ENCODE peak calls at places on chromosome 6, in seven cellular contexts. Q, M, C, D, J, G and W are unnamed samples.

GRCh38 chr6:78324213-78324612 is 543.1 kb upstream of the IRAK1BP1 start:
- DNase-seq in Q (no peak), M (no peak), C (no peak), D (no peak), J (no peak), G (no peak), W (no peak)

GRCh38 chr6:108341312-108341711 is 46.5 kb downstream of the AFG1L start:
- DNase-seq in Q (no peak), M (no peak), C (no peak), D (no peak), J (no peak), G (no peak), W (no peak)

GRCh38 chr6:125809771-125810315 is 19.1 kb downstream of the NCOA7 start:
- DNase-seq in Q (no peak), M (no peak), C (no peak), D (no peak), J (no peak), G (no peak), W (no peak)

GRCh38 chr6:27066802-27067201 is 180.7 kb upstream of the PRSS16 start:
- DNase-seq in Q (no peak), M (no peak), C (no peak), D (no peak), J (no peak), G (no peak), W (no peak)

GRCh38 chr6:164505425-164505824 is 804.0 kb downstream of the C6orf118 start:
- DNase-seq in Q (no peak), M (no peak), C (no peak), D (no peak), J (no peak), G (no peak), W (no peak)

GRCh38 chr6:22306741-22307466 is 10.1 kb upstream of the PRL start:
- DNase-seq in Q (no peak), M (no peak), C (no peak), D (no peak), J (no peak), G (no peak), W (no peak)

GRCh38 chr6:4460595-4461475 is 315.4 kb upstream of the CDYL start:
- DNase-seq in Q (peak; percentile 77), M (peak; percentile 25), C (peak; percentile 89), D (no peak), J (peak; percentile 7), G (no peak), W (peak; percentile 16)

GRCh38 chr6:34242252-34243130 is 5.8 kb downstream of the HMGA1 start:
- DNase-seq in Q (no peak), M (no peak), C (peak; percentile 66), D (no peak), J (no peak), G (no peak), W (no peak)

GRCh38 chr6:140774080-140774505 is 1358.6 kb upstream of the GJE1 start:
- DNase-seq in Q (no peak), M (no peak), C (no peak), D (no peak), J (peak; percentile 29), G (peak; percentile 23), W (no peak)

GRCh38 chr6:105077592-105078463 is 102.0 kb downstream of the POPDC3 start:
- DNase-seq in Q (no peak), M (no peak), C (no peak), D (no peak), J (peak; percentile 39), G (peak; percentile 77), W (no peak)
- TF ChIP-seq CTCF in Q (peak; percentile 59), M (peak; percentile 13), C (no peak), D (peak; percentile 57), J (peak; percentile 63), G (peak; percentile 73), W (peak; percentile 37)

GRCh38 chr6:52994789-52995078 is 350 bp downstream of the GSTA4 start:
- DNase-seq in Q (peak; percentile 27), M (no peak), C (peak; percentile 91), D (no peak), J (no peak), G (peak; percentile 59), W (peak; percentile 61)
- TF ChIP-seq CTCF in Q (no peak), M (no peak), C (no peak), D (no peak), J (no peak), G (no peak), W (no peak)

DNA sequence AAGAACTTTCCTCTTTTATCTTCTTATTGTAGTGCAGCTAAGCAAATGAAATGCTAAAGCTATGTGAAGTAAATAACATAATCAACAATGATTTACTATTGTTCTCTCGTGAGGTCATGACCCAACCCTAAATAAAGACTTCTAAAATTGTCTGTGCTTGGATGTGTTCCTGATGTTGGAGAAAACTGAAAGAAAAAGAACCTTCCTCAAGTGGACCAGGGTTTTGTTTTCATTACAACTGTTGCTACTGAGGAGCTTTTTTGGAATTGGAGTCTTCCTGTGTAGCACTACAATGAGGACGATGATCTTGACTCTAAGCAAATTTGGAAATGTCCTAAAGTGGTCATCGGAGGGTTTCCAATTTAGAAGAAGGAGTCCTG is 59.7 kb upstream of the SUPT3H start:
- DNase-seq in Q (no peak), M (no peak), C (no peak), D (no peak), J (no peak), G (no peak), W (no peak)
- TF ChIP-seq CTCF in Q (no peak), M (no peak), C (no peak), D (no peak), J (no peak), G (no peak), W (no peak)

GRCh38 chr6:66561479-66561878 is 854.5 kb upstream of the EYS start:
- DNase-seq in Q (no peak), M (no peak), C (no peak), D (no peak), J (no peak), G (no peak), W (no peak)

GRCh38 chr6:66556936-66557335 is 849.9 kb upstream of the EYS start:
- DNase-seq in Q (no peak), M (no peak), C (no peak), D (no peak), J (no peak), G (peak; percentile 18), W (no peak)

GRCh38 chr6:66555082-66555481 is 848.1 kb upstream of the EYS start:
- DNase-seq in Q (no peak), M (no peak), C (no peak), D (no peak), J (no peak), G (no peak), W (no peak)

DNA sequence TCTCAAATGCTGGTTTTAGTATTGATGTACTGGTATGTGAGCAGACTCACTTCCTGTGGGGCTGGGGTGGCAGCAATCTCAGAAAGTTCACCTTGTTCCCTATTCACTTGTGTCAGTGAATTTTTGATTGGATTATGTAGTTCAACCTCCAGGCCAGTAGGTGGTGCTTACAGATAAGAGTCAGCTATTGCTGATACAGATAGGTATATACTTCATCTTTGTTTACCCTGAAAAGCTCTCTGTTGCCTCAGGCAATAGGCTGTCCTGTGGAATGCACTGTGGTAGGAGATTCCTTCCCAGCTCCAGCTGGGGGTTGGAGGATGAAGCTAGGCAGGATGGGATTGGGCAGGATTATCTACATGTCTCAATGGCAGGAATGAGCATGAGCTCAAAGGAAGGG is 851.2 kb upstream of the EYS start:
- DNase-seq in Q (no peak), M (no peak), C (no peak), D (no peak), J (no peak), G (peak; percentile 19), W (no peak)
- TF ChIP-seq CTCF in Q (no peak), M (no peak), C (no peak), D (peak; percentile 17), J (no peak), G (peak; percentile 29), W (no peak)

GRCh38 chr6:135256866-135257265 is 75.8 kb downstream of the MYB start:
- DNase-seq in Q (no peak), M (no peak), C (no peak), D (no peak), J (no peak), G (peak; percentile 55), W (no peak)

GRCh38 chr6:135260612-135261011 is 79.5 kb downstream of the MYB start:
- DNase-seq in Q (no peak), M (no peak), C (no peak), D (no peak), J (no peak), G (no peak), W (no peak)

GRCh38 chr6:135258970-135259369 is 77.9 kb downstream of the MYB start:
- DNase-seq in Q (no peak), M (no peak), C (no peak), D (no peak), J (no peak), G (no peak), W (no peak)

GRCh38 chr6:135254471-135254870 is 73.4 kb downstream of the MYB start:
- DNase-seq in Q (no peak), M (no peak), C (peak; percentile 58), D (no peak), J (no peak), G (no peak), W (no peak)

GRCh38 chr6:135257641-135258405 is 76.7 kb downstream of the MYB start:
- DNase-seq in Q (no peak), M (no peak), C (no peak), D (no peak), J (no peak), G (peak; percentile 28), W (no peak)
- TF ChIP-seq CTCF in Q (no peak), M (no peak), C (no peak), D (no peak), J (no peak), G (peak; percentile 38), W (no peak)

GRCh38 chr6:41335296-41335695 is at the start of gene NCR2:
- DNase-seq in Q (no peak), M (no peak), C (no peak), D (no peak), J (no peak), G (no peak), W (no peak)

GRCh38 chr6:41335943-41336342 is 535 bp downstream of the NCR2 start:
- DNase-seq in Q (no peak), M (no peak), C (no peak), D (no peak), J (no peak), G (no peak), W (no peak)

GRCh38 chr6:41336824-41337223 is 1.4 kb downstream of the NCR2 start:
- DNase-seq in Q (no peak), M (no peak), C (no peak), D (no peak), J (no peak), G (peak; percentile 55), W (no peak)

GRCh38 chr6:41332842-41333736 is 2.3 kb upstream of the NCR2 start:
- DNase-seq in Q (no peak), M (no peak), C (no peak), D (no peak), J (no peak), G (no peak), W (no peak)

DNA sequence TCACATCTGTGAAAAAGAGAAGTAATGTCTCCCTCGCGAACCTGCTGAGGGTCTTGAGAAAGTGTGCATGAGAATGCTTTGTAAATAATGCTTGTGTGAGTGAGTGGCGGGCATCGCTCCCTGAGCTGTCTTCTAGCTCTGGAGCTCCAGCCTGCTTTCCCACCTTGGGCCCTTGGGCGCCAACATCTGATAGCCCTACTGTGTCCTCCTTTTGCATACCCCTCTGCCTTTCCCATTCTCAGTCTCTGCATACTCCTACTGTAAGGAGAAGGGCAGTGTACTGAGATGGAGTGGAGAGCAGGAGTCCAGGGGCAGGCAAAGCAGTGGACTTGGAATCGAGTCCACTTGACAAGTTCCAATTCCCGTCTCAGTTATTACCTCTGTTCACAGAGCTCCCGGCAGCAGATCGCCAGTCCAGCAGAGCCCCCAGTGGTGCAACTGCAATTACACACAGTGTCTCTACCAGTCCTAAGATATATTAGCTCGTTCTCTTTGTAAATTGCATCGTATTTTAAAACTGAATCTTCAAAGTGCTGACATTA is 855 bp upstream of the NCR2 start:
- DNase-seq in Q (no peak), M (no peak), C (no peak), D (no peak), J (no peak), G (no peak), W (no peak)
- TF ChIP-seq CTCF in Q (no peak), M (no peak), C (no peak), D (peak; percentile 37), J (no peak), G (peak; percentile 39), W (peak; percentile 24)